ENCODE peak calls at places on chromosomes 2 and 18, in four cellular contexts. Q, S, A and Y are unnamed samples.

GRCh38 chr2:29218550-29219125 is 103.4 kb downstream of the CLIP4 start:
- DNase-seq in Q (no peak), S (no peak), A (no peak), Y (no peak)

GRCh38 chr2:108535380-108535677 is 1.1 kb downstream of the LIMS1 start:
- DNase-seq in Q (no peak), S (no peak), A (no peak), Y (no peak)

GRCh38 chr2:72293620-72294019 is 146.0 kb upstream of the CYP26B1 start:
- DNase-seq in Q (no peak), S (peak), A (peak), Y (no peak)

GRCh38 chr18:2969695-2970094 is 43.2 kb downstream of the LPIN2 start:
- DNase-seq in Q (no peak), S (no peak), A (no peak), Y (no peak)

GRCh38 chr2:127146820-127147502 is 40.0 kb upstream of the BIN1 start:
- DNase-seq in Q (no peak), S (peak), A (no peak), Y (no peak)

GRCh38 chr2:10977003-10977402 is 65.3 kb downstream of the KCNF1 start:
- DNase-seq in Q (no peak), S (no peak), A (no peak), Y (no peak)

GRCh38 chr18:63315879-63316278 is 3.7 kb downstream of the BCL2 start:
- DNase-seq in Q (no peak), S (no peak), A (no peak), Y (no peak)

GRCh38 chr2:240437181-240437860 is 1.9 kb downstream of the GPC1 start:
- DNase-seq in Q (no peak), S (no peak), A (no peak), Y (no peak)

GRCh38 chr2:35443087-35443486 is 912.5 kb upstream of the CRIM1 start:
- DNase-seq in Q (no peak), S (no peak), A (no peak), Y (no peak)

GRCh38 chr2:54962511-54962910 is 87.7 kb downstream of the RTN4 start:
- DNase-seq in Q (no peak), S (no peak), A (no peak), Y (no peak)

GRCh38 chr2:196925445-196925767 is 1.1 kb downstream of the PGAP1 start:
- DNase-seq in Q (no peak), S (peak), A (peak), Y (no peak)

GRCh38 chr18:70293166-70293565 is 4.3 kb downstream of the SOCS6 start:
- DNase-seq in Q (no peak), S (peak), A (no peak), Y (no peak)

GRCh38 chr2:95346738-95347671 is 49.9 kb downstream of the KCNIP3 start:
- DNase-seq in Q (no peak), S (peak), A (peak), Y (peak)

GRCh38 chr2:44956841-44957240 is 15.3 kb downstream of the SIX3 start:
- DNase-seq in Q (peak), S (no peak), A (no peak), Y (no peak)

GRCh38 chr2:136727973-136728699 is 37.2 kb upstream of the THSD7B start:
- DNase-seq in Q (no peak), S (no peak), A (no peak), Y (no peak)

GRCh38 chr2:190802810-190803209 is 77.8 kb upstream of the GLS start:
- DNase-seq in Q (no peak), S (no peak), A (no peak), Y (no peak)

GRCh38 chr2:75559633-75560021 is 1.1 kb downstream of the EVA1A start:
- DNase-seq in Q (no peak), S (peak), A (no peak), Y (no peak)

GRCh38 chr18:37902344-37902743 is 336.7 kb upstream of the CELF4 start:
- DNase-seq in Q (no peak), S (no peak), A (no peak), Y (no peak)

GRCh38 chr2:127681288-127681771 is 6.0 kb upstream of the LIMS2 start:
- DNase-seq in Q (no peak), S (no peak), A (peak), Y (no peak)

GRCh38 chr2:128442891-128443302 is 124.2 kb upstream of the HS6ST1 start:
- DNase-seq in Q (no peak), S (no peak), A (no peak), Y (no peak)

GRCh38 chr2:43472527-43473194 is 123.2 kb downstream of the THADA start:
- DNase-seq in Q (no peak), S (peak), A (no peak), Y (no peak)

GRCh38 chr2:10140841-10141610 is 18.5 kb downstream of the RRM2 start:
- DNase-seq in Q (no peak), S (no peak), A (no peak), Y (no peak)

GRCh38 chr2:240287496-240288086 is 147.1 kb upstream of the OTOS start:
- DNase-seq in Q (no peak), S (no peak), A (no peak), Y (no peak)

GRCh38 chr2:111121028-111121872 is 536 bp downstream of the BCL2L11 start:
- DNase-seq in Q (no peak), S (peak), A (peak), Y (peak)

GRCh38 chr2:27086722-27087446 is at the start of gene KHK:
- DNase-seq in Q (no peak), S (peak), A (no peak), Y (no peak)

GRCh38 chr2:23566236-23567142 is 181.5 kb downstream of the KLHL29 start:
- DNase-seq in Q (no peak), S (peak), A (peak), Y (no peak)

GRCh38 chr2:74199871-74200305 is 1.5 kb downstream of the MTHFD2 start:
- DNase-seq in Q (no peak), S (no peak), A (peak), Y (no peak)

GRCh38 chr2:84957771-84958134 is 13.2 kb upstream of the KCMF1 start:
- DNase-seq in Q (no peak), S (no peak), A (no peak), Y (no peak)